ENCODE peak calls at places on chromosomes 3 and 15, in four cellular contexts. One of them, this sample, is unnamed. For H3K9me3, the result is how much of the 10 kb centered on the place peaks cover.

GRCh38 chr3:33525232-33525631 is 85.0 kb upstream of the UBP1 start:
- DNase-seq in body of pancreas: no peak
- DNase-seq in HCT116: no peak
- DNase-seq in mammary epithelial cell: no peak
- DNase-seq in this sample: no peak

GRCh38 chr3:23728651-23729117 is 77.1 kb upstream of the UBE2E1 start:
- DNase-seq in body of pancreas: no peak
- DNase-seq in mammary epithelial cell: no peak
- DNase-seq in HCT116: no peak
- DNase-seq in this sample: no peak

GRCh38 chr3:4582634-4583033 is 89.5 kb downstream of the ITPR1 start:
- DNase-seq in body of pancreas: no peak
- DNase-seq in HCT116: no peak
- DNase-seq in mammary epithelial cell: no peak
- DNase-seq in this sample: no peak

GRCh38 chr15:70559223-70559823 is 204.0 kb downstream of the UACA start:
- DNase-seq in mammary epithelial cell: no peak
- DNase-seq in body of pancreas: no peak
- DNase-seq in HCT116: no peak
- DNase-seq in this sample: peak

GRCh38 chr3:80113331-80113730 is 345.5 kb upstream of the ROBO1 start:
- DNase-seq in body of pancreas: no peak
- DNase-seq in mammary epithelial cell: peak
- DNase-seq in HCT116: no peak
- DNase-seq in this sample: no peak

GRCh38 chr3:152097770-152098169 is 171.0 kb upstream of the MBNL1 start:
- DNase-seq in body of pancreas: no peak
- DNase-seq in mammary epithelial cell: no peak
- DNase-seq in HCT116: no peak
- DNase-seq in this sample: no peak

GRCh38 chr15:68487087-68487843 is 55.3 kb upstream of the ITGA11 start:
- DNase-seq in HCT116: no peak
- DNase-seq in body of pancreas: no peak
- DNase-seq in mammary epithelial cell: peak
- DNase-seq in this sample: no peak

GRCh38 chr3:190338717-190339116 is 16.5 kb upstream of the CLDN1 start:
- DNase-seq in body of pancreas: no peak
- DNase-seq in HCT116: peak
- DNase-seq in mammary epithelial cell: peak
- DNase-seq in this sample: no peak

GRCh38 chr15:75620776-75621536 is 4.6 kb downstream of the SNUPN start:
- DNase-seq in mammary epithelial cell: peak
- DNase-seq in HCT116: no peak
- DNase-seq in body of pancreas: peak
- DNase-seq in this sample: peak

GRCh38 chr15:101807345-101807945 is 4.1 kb downstream of the OR4F6 start:
- DNase-seq in HCT116: no peak
- DNase-seq in mammary epithelial cell: peak
- DNase-seq in body of pancreas: no peak
- DNase-seq in this sample: no peak

GRCh38 chr15:38864122-38864521 is 299.5 kb upstream of the RASGRP1 start:
- DNase-seq in HCT116: peak
- DNase-seq in body of pancreas: no peak
- DNase-seq in mammary epithelial cell: no peak
- DNase-seq in this sample: no peak

GRCh38 chr3:189324538-189325138 is 152.9 kb downstream of the TPRG1 start:
- DNase-seq in body of pancreas: no peak
- DNase-seq in HCT116: peak
- DNase-seq in mammary epithelial cell: peak
- DNase-seq in this sample: peak

GRCh38 chr3:59388555-59389280 is 338.9 kb upstream of the CFAP20DC start:
- DNase-seq in mammary epithelial cell: peak
- DNase-seq in body of pancreas: no peak
- DNase-seq in HCT116: no peak
- DNase-seq in this sample: no peak

GRCh38 chr3:71010731-71011455 is 572.6 kb downstream of the FOXP1 start:
- DNase-seq in mammary epithelial cell: peak
- DNase-seq in body of pancreas: no peak
- DNase-seq in HCT116: no peak
- DNase-seq in this sample: peak

GRCh38 chr3:6737223-6737994 is 123.5 kb upstream of the GRM7 start:
- DNase-seq in body of pancreas: no peak
- DNase-seq in mammary epithelial cell: no peak
- DNase-seq in HCT116: no peak
- DNase-seq in this sample: no peak
- H3K9me3 ChIP-seq in body of pancreas: under half
- H3K9me3 ChIP-seq in mammary epithelial cell: under half
- H3K9me3 ChIP-seq in HCT116: under half
- H3K9me3 ChIP-seq in this sample: under half

GRCh38 chr3:105867690-105868449 is 942 bp downstream of the CBLB start:
- DNase-seq in mammary epithelial cell: peak
- DNase-seq in HCT116: no peak
- DNase-seq in body of pancreas: no peak
- DNase-seq in this sample: peak

GRCh38 chr3:105869982-105870381 is 1.2 kb upstream of the CBLB start:
- DNase-seq in HCT116: no peak
- DNase-seq in mammary epithelial cell: no peak
- DNase-seq in body of pancreas: no peak
- DNase-seq in this sample: peak

GRCh38 chr3:105868450-105868744 is 415 bp downstream of the CBLB start:
- DNase-seq in mammary epithelial cell: no peak
- DNase-seq in body of pancreas: peak
- DNase-seq in HCT116: no peak
- DNase-seq in this sample: no peak

GRCh38 chr3:105868745-105869530 is at the start of gene CBLB:
- DNase-seq in mammary epithelial cell: peak
- DNase-seq in body of pancreas: peak
- DNase-seq in HCT116: peak
- DNase-seq in this sample: peak

DNA sequence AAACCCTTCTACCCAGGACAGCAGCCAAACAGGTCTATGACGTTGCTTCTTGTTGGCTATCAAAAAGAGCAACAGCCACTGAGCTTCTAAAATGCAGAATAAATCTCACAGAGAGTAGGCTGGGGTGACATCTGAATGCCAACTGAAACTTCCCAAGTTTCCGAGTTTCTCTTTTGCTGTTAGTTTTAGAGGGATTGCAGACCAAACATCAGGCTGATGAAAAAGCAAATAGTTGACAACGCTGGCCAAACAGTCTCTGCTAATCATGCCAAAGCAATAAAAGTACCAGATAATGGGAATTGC is 670 bp upstream of the CBLB start:
- DNase-seq in mammary epithelial cell: no peak
- DNase-seq in body of pancreas: no peak
- DNase-seq in HCT116: no peak
- DNase-seq in this sample: no peak
- H3K4me3 ChIP-seq in mammary epithelial cell: peak
- H3K4me3 ChIP-seq in body of pancreas: peak
- H3K4me3 ChIP-seq in HCT116: peak
- H3K4me3 ChIP-seq in this sample: peak

GRCh38 chr15:92947071-92947730 is 47.1 kb downstream of the CHD2 start:
- DNase-seq in body of pancreas: no peak
- DNase-seq in HCT116: no peak
- DNase-seq in mammary epithelial cell: no peak
- DNase-seq in this sample: no peak

GRCh38 chr15:92941668-92942067 is 41.5 kb downstream of the CHD2 start:
- DNase-seq in mammary epithelial cell: no peak
- DNase-seq in body of pancreas: no peak
- DNase-seq in HCT116: no peak
- DNase-seq in this sample: no peak

GRCh38 chr15:92943581-92943980 is 43.5 kb downstream of the CHD2 start:
- DNase-seq in body of pancreas: no peak
- DNase-seq in mammary epithelial cell: no peak
- DNase-seq in HCT116: no peak
- DNase-seq in this sample: no peak

GRCh38 chr15:92942706-92943105 is 42.6 kb downstream of the CHD2 start:
- DNase-seq in body of pancreas: no peak
- DNase-seq in mammary epithelial cell: no peak
- DNase-seq in HCT116: no peak
- DNase-seq in this sample: no peak

DNA sequence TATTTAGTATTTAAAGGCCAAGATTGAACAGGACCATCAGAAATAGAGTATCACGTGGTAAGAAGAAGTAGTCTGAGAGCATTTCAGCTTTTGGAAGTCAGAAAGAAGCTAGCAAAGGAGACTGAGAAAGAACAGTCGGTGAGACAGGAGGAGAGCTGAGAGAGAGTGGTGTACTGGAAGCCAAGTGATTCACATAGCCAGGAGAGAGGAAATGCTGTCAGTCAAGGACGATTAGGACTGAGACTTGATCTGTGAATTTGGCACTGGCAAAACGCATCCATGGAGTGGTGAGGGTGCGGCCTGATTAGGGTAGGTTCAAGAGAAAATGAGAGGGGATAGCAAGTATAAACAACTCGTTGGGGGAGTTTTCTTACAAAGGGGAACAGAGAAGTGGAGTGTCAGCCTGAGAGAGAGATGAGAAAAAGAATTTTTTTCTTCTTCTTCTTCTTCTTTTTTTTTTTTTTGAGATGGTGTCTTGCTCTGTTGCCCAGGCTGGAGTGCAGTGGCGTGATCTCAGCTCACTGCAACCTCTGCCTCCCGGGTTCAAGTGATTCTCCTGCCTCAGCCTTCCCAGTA is 44.9 kb downstream of the CHD2 start:
- DNase-seq in mammary epithelial cell: no peak
- DNase-seq in HCT116: no peak
- DNase-seq in body of pancreas: no peak
- DNase-seq in this sample: no peak
- H3K9me3 ChIP-seq in mammary epithelial cell: under half
- H3K9me3 ChIP-seq in HCT116: under half
- H3K9me3 ChIP-seq in body of pancreas: under half
- H3K9me3 ChIP-seq in this sample: under half

DNA sequence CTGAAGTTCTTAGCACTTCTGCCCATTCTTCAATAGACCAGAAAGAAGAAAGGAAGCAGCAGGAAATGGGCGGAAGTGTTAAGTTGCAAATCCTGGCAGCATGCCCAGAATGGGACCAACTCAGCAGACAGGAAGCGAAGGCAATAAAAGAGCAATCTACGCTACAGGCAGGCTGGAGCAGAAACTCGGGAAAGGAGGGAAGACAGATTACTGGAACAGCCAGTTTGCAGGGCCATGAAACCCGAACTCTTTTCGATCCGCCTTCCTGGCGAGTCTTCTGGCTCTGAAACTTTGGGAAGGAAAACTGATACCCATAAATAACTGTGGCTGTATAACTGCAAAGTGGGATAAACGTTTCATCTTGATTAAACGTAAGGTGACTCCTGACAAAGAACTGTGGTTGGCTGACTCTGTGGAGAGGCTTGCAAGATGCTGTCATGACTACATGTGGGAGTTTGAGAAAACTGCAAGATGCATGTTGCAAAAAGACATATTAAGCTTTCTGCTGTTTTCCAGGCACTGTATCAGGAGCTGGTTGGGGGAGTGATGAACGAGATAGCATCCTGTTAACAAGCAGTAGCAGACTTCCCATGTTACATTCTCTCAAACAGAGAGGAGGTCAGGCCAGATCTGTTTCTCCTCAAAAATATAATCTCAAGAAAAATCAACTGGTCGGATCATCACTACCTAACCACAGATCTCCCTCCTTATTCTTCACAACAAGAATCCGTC is 67.8 kb downstream of the FMN1 start:
- DNase-seq in HCT116: peak
- DNase-seq in mammary epithelial cell: peak
- DNase-seq in body of pancreas: peak
- DNase-seq in this sample: peak
- H3K4me3 ChIP-seq in HCT116: no peak
- H3K4me3 ChIP-seq in mammary epithelial cell: no peak
- H3K4me3 ChIP-seq in body of pancreas: no peak
- H3K4me3 ChIP-seq in this sample: no peak

GRCh38 chr15:95590533-95591044 is 739.9 kb upstream of the NR2F2 start:
- DNase-seq in body of pancreas: no peak
- DNase-seq in mammary epithelial cell: no peak
- DNase-seq in HCT116: no peak
- DNase-seq in this sample: no peak

GRCh38 chr15:95591270-95591669 is 739.2 kb upstream of the NR2F2 start:
- DNase-seq in mammary epithelial cell: no peak
- DNase-seq in body of pancreas: no peak
- DNase-seq in HCT116: no peak
- DNase-seq in this sample: no peak

GRCh38 chr15:95594496-95594895 is 736.0 kb upstream of the NR2F2 start:
- DNase-seq in HCT116: no peak
- DNase-seq in body of pancreas: no peak
- DNase-seq in mammary epithelial cell: no peak
- DNase-seq in this sample: no peak

GRCh38 chr15:95596487-95596886 is 734.0 kb upstream of the NR2F2 start:
- DNase-seq in mammary epithelial cell: no peak
- DNase-seq in body of pancreas: no peak
- DNase-seq in HCT116: no peak
- DNase-seq in this sample: no peak

GRCh38 chr15:95591886-95592285 is 738.6 kb upstream of the NR2F2 start:
- DNase-seq in HCT116: no peak
- DNase-seq in mammary epithelial cell: no peak
- DNase-seq in body of pancreas: no peak
- DNase-seq in this sample: no peak
- H3K9me3 ChIP-seq in HCT116: under half
- H3K9me3 ChIP-seq in mammary epithelial cell: under half
- H3K9me3 ChIP-seq in body of pancreas: under half
- H3K9me3 ChIP-seq in this sample: under half

DNA sequence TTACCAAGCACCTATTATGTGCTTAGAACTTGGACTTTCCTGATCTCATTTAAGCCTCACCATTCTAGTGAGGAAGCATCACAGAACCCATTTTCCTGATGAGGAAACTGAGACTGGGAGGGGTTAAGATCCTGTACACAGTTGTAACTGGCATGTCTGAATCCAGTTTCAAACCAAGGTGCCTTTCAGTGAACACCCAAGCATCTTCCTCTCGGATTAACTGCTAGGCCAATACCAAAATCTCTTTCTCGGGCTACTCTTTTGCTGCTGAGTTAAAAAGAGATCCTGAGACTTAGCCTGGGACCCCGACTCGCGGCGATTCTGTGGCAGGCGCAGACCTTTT is 578 bp upstream of the CEMIP start:
- DNase-seq in body of pancreas: no peak
- DNase-seq in mammary epithelial cell: no peak
- DNase-seq in HCT116: no peak
- DNase-seq in this sample: no peak
- H3K4me3 ChIP-seq in body of pancreas: no peak
- H3K4me3 ChIP-seq in mammary epithelial cell: peak
- H3K4me3 ChIP-seq in HCT116: peak
- H3K4me3 ChIP-seq in this sample: peak

This sample was measured in small intestine.